ENCODE peak calls at places on chromosomes 7 and 10, in six cellular contexts. T is cardiac fibroblast; J is activated T-helper 1 cell treated with anti-CD3 and anti-CD28 coated beads, Interleukin-12 subunit alpha, Interleukin-12 subunit beta, Interleukin-2, Interleukin-4 antibody, amounts not matched to agents 30 ng/mL and 10 ng/mL and 1 ng/mL, durations not matched to agents 14 hours and 24 hours and 36 hours; H is PC-9; R is Kasumi-1; V is GM18507. A is an unnamed sample.

GRCh38 chr10:133444342-133445267 is 9.1 kb upstream of the SCART1 start:
- DNase-seq in T (no peak), R (no peak), J (no peak), H (no peak), V (no peak), A (no peak)

GRCh38 chr7:99033765-99034164 is 110.1 kb downstream of the SMURF1 start:
- DNase-seq in J (no peak), V (no peak), H (no peak), R (no peak), T (no peak), A (no peak)

GRCh38 chr10:79463578-79464496 is 18.4 kb upstream of the ZCCHC24 start:
- DNase-seq in V (no peak), R (no peak), T (peak), H (no peak), J (no peak), A (no peak)

GRCh38 chr10:93991596-93992284 is 2.0 kb upstream of the PLCE1 start:
- DNase-seq in H (peak), R (no peak), V (no peak), T (peak), J (no peak), A (peak)

GRCh38 chr7:145978769-145979168 is 137.8 kb upstream of the CNTNAP2 start:
- DNase-seq in V (no peak), T (no peak), J (no peak), R (no peak), H (no peak), A (no peak)

GRCh38 chr7:50431316-50431715 is 18.8 kb downstream of the FIGNL1 start:
- DNase-seq in R (no peak), V (no peak), T (no peak), H (no peak), J (no peak), A (no peak)

GRCh38 chr7:117212969-117213877 is 109.6 kb downstream of the WNT2 start:
- DNase-seq in T (peak), J (peak), R (peak), H (no peak), V (no peak), A (peak)

GRCh38 chr10:73218466-73219191 is 28.4 kb downstream of the DNAJC9 start:
- DNase-seq in H (no peak), T (peak), J (no peak), V (no peak), R (peak), A (no peak)

GRCh38 chr7:117154721-117155120 is 168.1 kb downstream of the WNT2 start:
- DNase-seq in T (no peak), R (no peak), H (no peak), V (no peak), J (no peak), A (no peak)

GRCh38 chr10:130138479-130138866 is 2.3 kb downstream of the GLRX3 start:
- DNase-seq in R (no peak), J (no peak), T (peak), H (peak), V (no peak), A (no peak)